ENCODE peak calls at places on chromosome 19, in five cellular contexts. One of them, this sample, is unnamed.

GRCh38 chr19:2140193-2140545 is 11.2 kb downstream of the AP3D1 start:
- DNase-seq in T-cell: no peak
- DNase-seq in NCI-H2107: no peak
- DNase-seq in GM04504: no peak
- DNase-seq in NCI-H774: no peak
- DNase-seq in this sample: no peak

GRCh38 chr19:47494729-47495128 is 10.7 kb upstream of the KPTN start:
- DNase-seq in GM04504: no peak
- DNase-seq in T-cell: no peak
- DNase-seq in NCI-H774: no peak
- DNase-seq in NCI-H2107: no peak
- DNase-seq in this sample: no peak

GRCh38 chr19:44592451-44592890 is 20.9 kb upstream of the IGSF23 start:
- DNase-seq in NCI-H2107: no peak
- DNase-seq in GM04504: no peak
- DNase-seq in NCI-H774: no peak
- DNase-seq in T-cell: no peak
- DNase-seq in this sample: no peak

GRCh38 chr19:341386-342127 is 3.0 kb downstream of the MIER2 start:
- DNase-seq in NCI-H774: no peak
- DNase-seq in NCI-H2107: no peak
- DNase-seq in GM04504: no peak
- DNase-seq in T-cell: no peak
- DNase-seq in this sample: no peak

GRCh38 chr19:55208880-55209429 is 346 bp downstream of the PTPRH start:
- DNase-seq in NCI-H774: no peak
- DNase-seq in T-cell: no peak
- DNase-seq in NCI-H2107: no peak
- DNase-seq in GM04504: no peak
- DNase-seq in this sample: no peak

GRCh38 chr19:28217064-28217463 is 995.9 kb downstream of the UQCRFS1 start:
- DNase-seq in T-cell: no peak
- DNase-seq in NCI-H2107: no peak
- DNase-seq in NCI-H774: no peak
- DNase-seq in GM04504: no peak
- DNase-seq in this sample: no peak

GRCh38 chr19:36212895-36213294 is 1.6 kb downstream of the ZNF565 start:
- DNase-seq in GM04504: no peak
- DNase-seq in T-cell: no peak
- DNase-seq in NCI-H2107: no peak
- DNase-seq in NCI-H774: no peak
- DNase-seq in this sample: no peak

GRCh38 chr19:46036745-46037126 is 4.1 kb downstream of the IGFL4 start:
- DNase-seq in T-cell: no peak
- DNase-seq in NCI-H774: no peak
- DNase-seq in NCI-H2107: no peak
- DNase-seq in GM04504: no peak
- DNase-seq in this sample: no peak

GRCh38 chr19:17414097-17414496 is 5.8 kb upstream of the MVB12A start:
- DNase-seq in GM04504: no peak
- DNase-seq in T-cell: no peak
- DNase-seq in NCI-H2107: no peak
- DNase-seq in NCI-H774: no peak
- DNase-seq in this sample: no peak

GRCh38 chr19:2527171-2527570 is 51.2 kb downstream of the GADD45B start:
- DNase-seq in T-cell: no peak
- DNase-seq in NCI-H2107: no peak
- DNase-seq in GM04504: no peak
- DNase-seq in NCI-H774: no peak
- DNase-seq in this sample: no peak

GRCh38 chr19:49491030-49491803 is 3.8 kb downstream of the RPL13A start:
- DNase-seq in GM04504: no peak
- DNase-seq in NCI-H774: no peak
- DNase-seq in NCI-H2107: no peak
- DNase-seq in T-cell: no peak
- DNase-seq in this sample: no peak

This sample was measured in SHP77.